ENCODE peak calls at places on chromosome 6, in nine cellular contexts. V is retinal pigment epithelial cell, L is pancreas, Q is fibroblast of the aortic adventitia, Z is AG10803, D is cardiac fibroblast, Y is heart left ventricle, U is SK-N-SH, M is gastrocnemius medialis. C is an unnamed sample.

GRCh38 chr6:152135755-152136448 is 328.4 kb downstream of the ESR1 start:
- DNase-seq in V (no peak), L (no peak), Q (no peak), Z (no peak), D (no peak), Y (no peak), U (no peak), M (no peak), C (no peak)

GRCh38 chr6:20509211-20509610 is 25.0 kb upstream of the CDKAL1 start:
- DNase-seq in V (no peak), L (no peak), Q (no peak), Z (peak), D (no peak), Y (no peak), U (no peak), M (no peak), C (no peak)

GRCh38 chr6:123687864-123688263 is 51.1 kb upstream of the TRDN start:
- DNase-seq in V (no peak), L (no peak), Q (no peak), Z (no peak), D (no peak), Y (no peak), U (no peak), M (no peak), C (no peak)

GRCh38 chr6:24313133-24313476 is 44.8 kb downstream of the DCDC2 start:
- DNase-seq in V (no peak), L (no peak), Q (no peak), Z (no peak), D (no peak), Y (no peak), U (no peak), M (no peak), C (no peak)

GRCh38 chr6:56962451-56962850 is 7.5 kb downstream of the BEND6 start:
- DNase-seq in V (no peak), L (no peak), Q (no peak), Z (peak), D (no peak), Y (no peak), U (no peak), M (no peak), C (no peak)

GRCh38 chr6:42974919-42975505 is 4.0 kb downstream of the PEX6 start:
- DNase-seq in V (no peak), L (no peak), Q (no peak), Z (no peak), D (no peak), Y (no peak), U (no peak), M (no peak), C (no peak)

GRCh38 chr6:108558372-108559096 is 2.2 kb upstream of the FOXO3 start:
- DNase-seq in V (peak), L (peak), Q (peak), Z (peak), D (peak), Y (peak), U (peak), M (peak), C (peak)

GRCh38 chr6:45830441-45831139 is 185.1 kb downstream of the CLIC5 start:
- DNase-seq in V (peak), L (no peak), Q (no peak), Z (no peak), D (peak), Y (no peak), U (no peak), M (no peak), C (no peak)

GRCh38 chr6:158384671-158385110 is 72.4 kb downstream of the TULP4 start:
- DNase-seq in V (peak), L (no peak), Q (no peak), Z (no peak), D (no peak), Y (no peak), U (no peak), M (no peak), C (no peak)

GRCh38 chr6:152428126-152428525 is 209.0 kb downstream of the SYNE1 start:
- DNase-seq in V (peak), L (no peak), Q (peak), Z (no peak), D (peak), Y (no peak), U (no peak), M (no peak), C (peak)

GRCh38 chr6:102848796-102849195 is 1455.3 kb downstream of the GRIK2 start:
- DNase-seq in V (no peak), L (no peak), Q (no peak), Z (no peak), D (no peak), Y (no peak), U (no peak), M (no peak), C (no peak)

GRCh38 chr6:88168362-88168761 is 2.2 kb upstream of the CNR1 start:
- DNase-seq in V (no peak), L (no peak), Q (no peak), Z (no peak), D (no peak), Y (no peak), U (no peak), M (no peak), C (no peak)

GRCh38 chr6:122609881-122610689 is at the start of gene PKIB:
- DNase-seq in V (peak), L (peak), Q (peak), Z (peak), D (peak), Y (peak), U (peak), M (peak), C (peak)

GRCh38 chr6:56169366-56169765 is 78.0 kb downstream of the COL21A1 start:
- DNase-seq in V (no peak), L (no peak), Q (no peak), Z (no peak), D (no peak), Y (no peak), U (no peak), M (no peak), C (no peak)

GRCh38 chr6:31822038-31822821 is 5.3 kb upstream of the HSPA1B start:
- DNase-seq in V (no peak), L (peak), Q (peak), Z (peak), D (peak), Y (peak), U (peak), M (peak), C (peak)

GRCh38 chr6:104421650-104422049 is 438.1 kb downstream of the HACE1 start:
- DNase-seq in V (no peak), L (no peak), Q (no peak), Z (no peak), D (no peak), Y (no peak), U (peak), M (no peak), C (no peak)

GRCh38 chr6:124888581-124889371 is 73.5 kb upstream of the RNF217 start:
- DNase-seq in V (no peak), L (no peak), Q (no peak), Z (no peak), D (no peak), Y (no peak), U (no peak), M (no peak), C (peak)

GRCh38 chr6:33896391-33897192 is 92.8 kb upstream of the MLN start:
- DNase-seq in V (no peak), L (no peak), Q (peak), Z (peak), D (peak), Y (no peak), U (no peak), M (no peak), C (no peak)

GRCh38 chr6:113493991-113494390 is 363.2 kb upstream of the MARCKS start:
- DNase-seq in V (no peak), L (no peak), Q (no peak), Z (no peak), D (no peak), Y (no peak), U (no peak), M (no peak), C (no peak)

GRCh38 chr6:39357998-39358686 is 35.6 kb upstream of the KCNK16 start:
- DNase-seq in V (peak), L (peak), Q (peak), Z (peak), D (peak), Y (peak), U (peak), M (no peak), C (peak)

GRCh38 chr6:106476326-106477105 is 116.0 kb downstream of the CRYBG1 start:
- DNase-seq in V (peak), L (no peak), Q (peak), Z (peak), D (peak), Y (no peak), U (no peak), M (no peak), C (peak)

GRCh38 chr6:157312733-157313132 is 10.6 kb downstream of the TMEM242 start:
- DNase-seq in V (no peak), L (no peak), Q (no peak), Z (no peak), D (no peak), Y (no peak), U (no peak), M (no peak), C (no peak)

GRCh38 chr6:70216767-70217166 is 86.1 kb downstream of the COL9A1 start:
- DNase-seq in V (no peak), L (no peak), Q (no peak), Z (no peak), D (no peak), Y (no peak), U (no peak), M (no peak), C (no peak)

GRCh38 chr6:72619883-72620696 is 1.8 kb upstream of the KCNQ5 start:
- DNase-seq in V (peak), L (no peak), Q (peak), Z (peak), D (peak), Y (peak), U (peak), M (no peak), C (peak)

GRCh38 chr6:62285612-62286469 is at the start of gene KHDRBS2:
- DNase-seq in V (peak), L (peak), Q (no peak), Z (no peak), D (peak), Y (peak), U (peak), M (peak), C (peak)

GRCh38 chr6:113073611-113074191 is 726.6 kb downstream of the RFPL4B start:
- DNase-seq in V (peak), L (no peak), Q (peak), Z (peak), D (peak), Y (no peak), U (no peak), M (no peak), C (peak)

GRCh38 chr6:138386897-138387296 is 9.2 kb downstream of the SMIM28 start:
- DNase-seq in V (no peak), L (no peak), Q (no peak), Z (no peak), D (no peak), Y (no peak), U (no peak), M (no peak), C (no peak)

GRCh38 chr6:33080127-33081089 is 4.6 kb downstream of the HLA-DPB1 start:
- DNase-seq in V (no peak), L (peak), Q (peak), Z (peak), D (peak), Y (peak), U (peak), M (no peak), C (peak)

GRCh38 chr6:5158191-5158590 is 73.0 kb downstream of the PPP1R3G start:
- DNase-seq in V (no peak), L (no peak), Q (no peak), Z (no peak), D (no peak), Y (no peak), U (no peak), M (no peak), C (no peak)

GRCh38 chr6:36035240-36035639 is 7.6 kb downstream of the MAPK14 start:
- DNase-seq in V (peak), L (no peak), Q (peak), Z (no peak), D (no peak), Y (no peak), U (no peak), M (no peak), C (no peak)

GRCh38 chr6:29419516-29419915 is 4.8 kb downstream of the OR12D1 start:
- DNase-seq in V (peak), L (no peak), Q (no peak), Z (no peak), D (peak), Y (no peak), U (no peak), M (no peak), C (no peak)

GRCh38 chr6:105301756-105302616 is 100.9 kb downstream of the PREP start:
- DNase-seq in V (no peak), L (no peak), Q (no peak), Z (peak), D (no peak), Y (no peak), U (no peak), M (no peak), C (no peak)

GRCh38 chr6:35494161-35494563 is 2.7 kb downstream of the TEAD3 start:
- DNase-seq in V (no peak), L (no peak), Q (no peak), Z (peak), D (peak), Y (no peak), U (peak), M (no peak), C (peak)

GRCh38 chr6:159151266-159151855 is 17.8 kb upstream of the FNDC1 start:
- DNase-seq in V (no peak), L (no peak), Q (peak), Z (peak), D (peak), Y (no peak), U (peak), M (no peak), C (peak)

GRCh38 chr6:13710552-13711383 is 867 bp downstream of the RANBP9 start:
- DNase-seq in V (no peak), L (peak), Q (no peak), Z (no peak), D (peak), Y (peak), U (peak), M (peak), C (peak)

GRCh38 chr6:145899915-145900569 is 64.1 kb downstream of the SHPRH start:
- DNase-seq in V (no peak), L (no peak), Q (no peak), Z (no peak), D (no peak), Y (no peak), U (no peak), M (no peak), C (no peak)

GRCh38 chr6:1199981-1200637 is 111.8 kb upstream of the FOXQ1 start:
- DNase-seq in V (no peak), L (no peak), Q (peak), Z (no peak), D (no peak), Y (no peak), U (no peak), M (no peak), C (no peak)

GRCh38 chr6:1197309-1197708 is 114.6 kb upstream of the FOXQ1 start:
- DNase-seq in V (no peak), L (no peak), Q (no peak), Z (no peak), D (no peak), Y (no peak), U (no peak), M (no peak), C (no peak)

GRCh38 chr6:1202201-1202600 is 109.7 kb upstream of the FOXQ1 start:
- DNase-seq in V (no peak), L (no peak), Q (no peak), Z (no peak), D (no peak), Y (no peak), U (no peak), M (no peak), C (no peak)

GRCh38 chr6:1201547-1202200 is 110.2 kb upstream of the FOXQ1 start:
- DNase-seq in V (peak), L (no peak), Q (no peak), Z (no peak), D (no peak), Y (no peak), U (no peak), M (no peak), C (no peak)

DNA sequence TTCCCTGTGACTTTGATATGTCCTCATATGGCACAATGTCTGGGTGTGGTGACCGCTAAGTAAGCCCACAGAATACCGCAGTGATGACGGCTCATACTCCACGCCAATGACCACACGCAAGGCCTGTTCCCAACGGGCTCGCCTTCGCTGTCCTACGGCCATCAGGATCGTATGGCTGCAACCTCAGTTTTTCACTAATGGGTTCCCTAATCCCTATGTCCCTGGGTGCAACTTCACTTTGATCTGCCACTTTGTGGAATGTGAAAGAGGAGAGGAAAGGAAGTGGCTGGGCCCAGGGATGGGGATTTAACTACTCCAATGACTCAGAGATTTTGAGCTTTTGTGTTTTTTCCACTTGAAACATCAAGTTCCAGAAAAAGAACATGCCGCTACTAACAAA is 111.2 kb upstream of the FOXQ1 start:
- DNase-seq in V (peak), L (no peak), Q (no peak), Z (peak), D (no peak), Y (no peak), U (no peak), M (no peak), C (no peak)
- H3K4me3 ChIP-seq in V (no peak), L (no peak), Q (no peak), Z (no peak), D (no peak), Y (no peak), U (no peak), M (no peak), C (no peak)

GRCh38 chr6:150894935-150895686 is 29.6 kb downstream of the MTHFD1L start:
- DNase-seq in V (no peak), L (no peak), Q (peak), Z (peak), D (peak), Y (peak), U (peak), M (no peak), C (no peak)
- TF ChIP-seq CTCF in V (peak), L (no peak), Q (peak), Z (no peak), D (peak), Y (no peak), U (peak), M (no peak), C (peak)

DNA sequence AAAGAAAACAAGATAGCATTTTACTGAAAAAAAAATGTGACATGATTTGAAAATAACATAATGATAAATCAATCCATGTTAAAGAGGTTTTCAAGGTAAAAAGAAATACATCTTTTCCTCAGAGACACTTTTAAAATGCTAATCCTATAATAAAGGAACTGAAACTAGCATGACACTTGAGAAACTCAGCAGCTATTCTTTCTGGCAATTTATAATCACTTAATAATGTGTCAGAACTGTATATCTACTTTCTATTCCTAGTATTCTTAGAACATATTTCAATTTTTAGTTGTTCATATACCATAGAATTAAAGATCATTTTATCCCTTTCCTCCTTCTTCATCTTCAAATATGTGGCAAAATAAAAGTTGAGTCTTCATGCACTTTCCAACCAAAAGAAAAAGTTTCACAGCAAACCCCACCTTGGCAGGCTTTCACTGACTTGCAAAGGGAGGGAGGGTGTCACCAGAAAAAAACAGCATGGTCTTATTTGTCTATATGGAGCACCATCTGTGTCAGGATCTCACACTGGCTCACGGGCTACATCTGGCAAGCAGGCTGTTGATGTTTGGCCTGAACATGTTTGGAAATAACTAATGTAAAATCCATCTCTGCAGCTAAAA is 48.5 kb downstream of the FHL5 start:
- DNase-seq in V (no peak), L (no peak), Q (no peak), Z (no peak), D (no peak), Y (no peak), U (no peak), M (no peak), C (no peak)
- H3K4me3 ChIP-seq in V (no peak), L (no peak), Q (no peak), Z (no peak), D (no peak), Y (no peak), U (no peak), M (no peak), C (no peak)

GRCh38 chr6:154156135-154156948 is 117.3 kb downstream of the OPRM1 start:
- DNase-seq in V (peak), L (peak), Q (peak), Z (peak), D (peak), Y (peak), U (peak), M (no peak), C (peak)
- TF ChIP-seq CTCF in V (peak), L (peak), Q (peak), Z (peak), D (peak), Y (peak), U (peak), M (no peak), C (peak)

DNA sequence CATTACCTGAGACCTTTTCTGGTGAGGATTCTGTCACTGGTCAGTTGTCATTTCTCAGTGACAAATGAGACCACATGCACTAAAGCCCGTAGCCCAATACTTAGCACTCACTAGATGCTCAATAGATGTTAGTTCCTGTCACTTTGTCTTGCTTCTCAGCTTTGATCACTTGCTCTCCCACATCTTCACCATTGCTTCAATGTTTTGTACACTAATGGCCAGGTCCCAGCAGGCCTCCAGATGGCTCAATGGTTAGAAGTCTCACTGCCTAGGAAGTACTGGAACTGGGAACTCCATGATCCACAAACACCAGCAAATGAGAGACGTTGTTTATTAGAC is 502.8 kb upstream of the JARID2 start:
- DNase-seq in V (no peak), L (no peak), Q (no peak), Z (no peak), D (no peak), Y (no peak), U (no peak), M (no peak), C (no peak)
- H3K4me3 ChIP-seq in V (no peak), L (no peak), Q (no peak), Z (no peak), D (no peak), Y (no peak), U (no peak), M (no peak), C (no peak)

GRCh38 chr6:134437376-134437775 is 119.5 kb upstream of the SGK1 start:
- DNase-seq in V (no peak), L (no peak), Q (peak), Z (no peak), D (peak), Y (peak), U (no peak), M (no peak), C (peak)
- TF ChIP-seq CTCF in V (no peak), L (no peak), Q (peak), Z (no peak), D (peak), Y (no peak), U (no peak), M (no peak), C (no peak)

DNA sequence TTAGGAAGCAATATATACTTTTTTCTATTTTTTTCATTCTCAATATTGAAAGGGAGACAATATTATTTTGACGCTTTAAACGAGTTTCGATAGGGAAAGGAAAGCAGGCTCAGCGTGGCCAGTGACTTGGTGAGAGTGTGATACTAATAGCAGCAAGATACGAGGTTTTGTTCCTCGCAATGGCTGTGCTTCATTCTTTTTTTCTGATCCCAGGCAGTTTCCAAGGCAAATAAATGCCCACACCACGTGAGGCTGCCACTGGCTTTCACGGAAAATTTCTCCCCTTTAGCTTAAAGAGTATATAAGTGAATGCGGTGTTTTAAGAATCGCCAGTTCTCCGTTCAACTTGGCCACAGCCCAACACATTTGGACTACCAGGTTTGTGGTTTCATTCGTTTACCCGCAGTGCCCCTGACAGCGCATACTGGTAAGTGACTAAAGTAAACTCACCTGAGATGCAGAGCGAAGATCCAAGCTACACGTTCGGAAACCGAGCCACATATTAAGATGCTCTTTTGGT is 196.4 kb upstream of the ZNF184 start:
- DNase-seq in V (no peak), L (no peak), Q (peak), Z (no peak), D (no peak), Y (no peak), U (no peak), M (no peak), C (no peak)
- H3K4me3 ChIP-seq in V (peak), L (no peak), Q (peak), Z (peak), D (no peak), Y (no peak), U (peak), M (no peak), C (peak)